ENCODE peak calls at places on chromosomes 11 and 22, in seven cellular contexts. One of them, this sample, is unnamed.
A peak's percentile ranks its signal among the peaks of the same experiment; 100 is the strongest.

GRCh38 chr11:87223816-87224215 is 186.1 kb downstream of the TMEM135 start:
- DNase-seq in IMR-90: peak; percentile 8
- DNase-seq in neural progenitor cell: no peak
- DNase-seq in K562: no peak
- DNase-seq in OCI-LY7: no peak
- DNase-seq in mammary epithelial cell: no peak
- DNase-seq in HCT116: no peak
- DNase-seq in this sample: no peak

GRCh38 chr11:121898913-121899312 is 217.1 kb downstream of the BLID start:
- DNase-seq in K562: no peak
- DNase-seq in IMR-90: peak; percentile 56
- DNase-seq in mammary epithelial cell: no peak
- DNase-seq in OCI-LY7: no peak
- DNase-seq in HCT116: no peak
- DNase-seq in neural progenitor cell: no peak
- DNase-seq in this sample: no peak

GRCh38 chr11:10514713-10515112 is 26.3 kb downstream of the RNF141 start:
- DNase-seq in HCT116: no peak
- DNase-seq in OCI-LY7: no peak
- DNase-seq in neural progenitor cell: no peak
- DNase-seq in IMR-90: peak; percentile 14
- DNase-seq in K562: no peak
- DNase-seq in mammary epithelial cell: no peak
- DNase-seq in this sample: no peak

GRCh38 chr11:112453601-112454577 is 193.2 kb upstream of the PLET1 start:
- DNase-seq in OCI-LY7: peak; percentile 17
- DNase-seq in K562: peak; percentile 82
- DNase-seq in neural progenitor cell: peak; percentile 37
- DNase-seq in mammary epithelial cell: peak; percentile 20
- DNase-seq in IMR-90: peak; percentile 12
- DNase-seq in HCT116: peak; percentile 34
- DNase-seq in this sample: peak; percentile 18

GRCh38 chr22:20139391-20140106 is 7.9 kb downstream of the ZDHHC8 start:
- DNase-seq in K562: no peak
- DNase-seq in HCT116: no peak
- DNase-seq in neural progenitor cell: no peak
- DNase-seq in IMR-90: no peak
- DNase-seq in OCI-LY7: no peak
- DNase-seq in mammary epithelial cell: no peak
- DNase-seq in this sample: no peak

GRCh38 chr11:65927904-65928397 is 8.7 kb downstream of the DRAP1 start:
- DNase-seq in neural progenitor cell: no peak
- DNase-seq in K562: peak; percentile 15
- DNase-seq in IMR-90: no peak
- DNase-seq in mammary epithelial cell: no peak
- DNase-seq in OCI-LY7: peak; percentile 46
- DNase-seq in HCT116: no peak
- DNase-seq in this sample: peak; percentile 94

GRCh38 chr11:75571625-75572024 is 9.6 kb downstream of the SERPINH1 start:
- DNase-seq in HCT116: no peak
- DNase-seq in mammary epithelial cell: no peak
- DNase-seq in OCI-LY7: no peak
- DNase-seq in IMR-90: no peak
- DNase-seq in K562: no peak
- DNase-seq in neural progenitor cell: no peak
- DNase-seq in this sample: no peak

GRCh38 chr11:129365816-129366215 is 9.8 kb upstream of the BARX2 start:
- DNase-seq in HCT116: peak; percentile 51
- DNase-seq in neural progenitor cell: no peak
- DNase-seq in OCI-LY7: no peak
- DNase-seq in K562: no peak
- DNase-seq in mammary epithelial cell: peak; percentile 66
- DNase-seq in IMR-90: no peak
- DNase-seq in this sample: no peak

GRCh38 chr22:40043086-40043485 is 48.3 kb downstream of the FAM83F start:
- DNase-seq in K562: no peak
- DNase-seq in HCT116: no peak
- DNase-seq in IMR-90: no peak
- DNase-seq in mammary epithelial cell: peak; percentile 41
- DNase-seq in OCI-LY7: no peak
- DNase-seq in neural progenitor cell: no peak
- DNase-seq in this sample: no peak

GRCh38 chr22:39699631-39700348 is 129.2 kb downstream of the CACNA1I start:
- DNase-seq in neural progenitor cell: peak; percentile 82
- DNase-seq in IMR-90: no peak
- DNase-seq in HCT116: no peak
- DNase-seq in mammary epithelial cell: no peak
- DNase-seq in K562: no peak
- DNase-seq in OCI-LY7: no peak
- DNase-seq in this sample: no peak

GRCh38 chr22:27726726-27727449 is 74.7 kb downstream of the MN1 start:
- DNase-seq in K562: peak; percentile 84
- DNase-seq in HCT116: no peak
- DNase-seq in IMR-90: peak; percentile 34
- DNase-seq in neural progenitor cell: no peak
- DNase-seq in mammary epithelial cell: no peak
- DNase-seq in OCI-LY7: no peak
- DNase-seq in this sample: no peak

GRCh38 chr11:134607963-134608750 is 196.1 kb upstream of the B3GAT1 start:
- DNase-seq in neural progenitor cell: no peak
- DNase-seq in HCT116: no peak
- DNase-seq in K562: no peak
- DNase-seq in mammary epithelial cell: no peak
- DNase-seq in IMR-90: no peak
- DNase-seq in OCI-LY7: no peak
- DNase-seq in this sample: no peak

GRCh38 chr22:26995222-26995621 is 337.8 kb downstream of the MIAT start:
- DNase-seq in K562: no peak
- DNase-seq in HCT116: no peak
- DNase-seq in mammary epithelial cell: no peak
- DNase-seq in OCI-LY7: no peak
- DNase-seq in neural progenitor cell: no peak
- DNase-seq in IMR-90: no peak
- DNase-seq in this sample: no peak

GRCh38 chr11:122120096-122120495 is 4.1 kb upstream of the BLID start:
- DNase-seq in IMR-90: no peak
- DNase-seq in HCT116: no peak
- DNase-seq in OCI-LY7: no peak
- DNase-seq in mammary epithelial cell: no peak
- DNase-seq in K562: no peak
- DNase-seq in neural progenitor cell: no peak
- DNase-seq in this sample: no peak

GRCh38 chr11:126496576-126497403 is 141.3 kb downstream of the ST3GAL4 start:
- DNase-seq in HCT116: no peak
- DNase-seq in neural progenitor cell: no peak
- DNase-seq in OCI-LY7: no peak
- DNase-seq in mammary epithelial cell: no peak
- DNase-seq in K562: no peak
- DNase-seq in IMR-90: no peak
- DNase-seq in this sample: no peak

GRCh38 chr11:124745835-124746620 is 6.0 kb downstream of the VSIG2 start:
- DNase-seq in mammary epithelial cell: no peak
- DNase-seq in IMR-90: no peak
- DNase-seq in OCI-LY7: peak; percentile 56
- DNase-seq in HCT116: no peak
- DNase-seq in K562: no peak
- DNase-seq in neural progenitor cell: peak; percentile 50
- DNase-seq in this sample: peak; percentile 62

GRCh38 chr11:118672865-118673264 is 6.6 kb downstream of the TREH start:
- DNase-seq in IMR-90: no peak
- DNase-seq in K562: peak; percentile 34
- DNase-seq in neural progenitor cell: no peak
- DNase-seq in HCT116: no peak
- DNase-seq in OCI-LY7: no peak
- DNase-seq in mammary epithelial cell: no peak
- DNase-seq in this sample: no peak

GRCh38 chr11:106420048-106420665 is 342.7 kb downstream of the AASDHPPT start:
- DNase-seq in neural progenitor cell: no peak
- DNase-seq in mammary epithelial cell: no peak
- DNase-seq in K562: no peak
- DNase-seq in HCT116: no peak
- DNase-seq in IMR-90: no peak
- DNase-seq in OCI-LY7: no peak
- DNase-seq in this sample: no peak

GRCh38 chr11:62560566-62561103 is 13.1 kb downstream of the EEF1G start:
- DNase-seq in OCI-LY7: peak; percentile 47
- DNase-seq in HCT116: peak; percentile 92
- DNase-seq in IMR-90: peak; percentile 98
- DNase-seq in neural progenitor cell: peak; percentile 91
- DNase-seq in mammary epithelial cell: peak; percentile 97
- DNase-seq in K562: peak; percentile 74
- DNase-seq in this sample: peak; percentile 63

GRCh38 chr11:109946322-109946846 is 146.8 kb upstream of the ZC3H12C start:
- DNase-seq in IMR-90: peak; percentile 97
- DNase-seq in OCI-LY7: peak; percentile 87
- DNase-seq in neural progenitor cell: peak; percentile 86
- DNase-seq in K562: peak; percentile 59
- DNase-seq in mammary epithelial cell: peak; percentile 87
- DNase-seq in HCT116: peak; percentile 91
- DNase-seq in this sample: peak; percentile 87

GRCh38 chr11:22432331-22433065 is 94.3 kb downstream of the SLC17A6 start:
- DNase-seq in OCI-LY7: no peak
- DNase-seq in IMR-90: peak; percentile 24
- DNase-seq in HCT116: no peak
- DNase-seq in mammary epithelial cell: no peak
- DNase-seq in neural progenitor cell: peak; percentile 32
- DNase-seq in K562: no peak
- DNase-seq in this sample: no peak

GRCh38 chr11:4466168-4466891 is 16.1 kb upstream of the OR52K1 start:
- DNase-seq in OCI-LY7: no peak
- DNase-seq in IMR-90: no peak
- DNase-seq in mammary epithelial cell: no peak
- DNase-seq in K562: no peak
- DNase-seq in HCT116: no peak
- DNase-seq in neural progenitor cell: peak; percentile 19
- DNase-seq in this sample: no peak

GRCh38 chr11:35621620-35622019 is 3.4 kb downstream of the FJX1 start:
- DNase-seq in IMR-90: no peak
- DNase-seq in HCT116: no peak
- DNase-seq in OCI-LY7: no peak
- DNase-seq in mammary epithelial cell: no peak
- DNase-seq in K562: no peak
- DNase-seq in neural progenitor cell: no peak
- DNase-seq in this sample: no peak

GRCh38 chr11:107969219-107969618 is 39.5 kb upstream of the CUL5 start:
- DNase-seq in HCT116: peak; percentile 7
- DNase-seq in IMR-90: no peak
- DNase-seq in mammary epithelial cell: no peak
- DNase-seq in neural progenitor cell: no peak
- DNase-seq in OCI-LY7: no peak
- DNase-seq in K562: peak; percentile 40
- DNase-seq in this sample: no peak
- TF ChIP-seq CTCF in HCT116: no peak
- TF ChIP-seq CTCF in IMR-90: no peak
- TF ChIP-seq CTCF in mammary epithelial cell: no peak
- TF ChIP-seq CTCF in neural progenitor cell: peak; percentile 29
- TF ChIP-seq CTCF in OCI-LY7: no peak
- TF ChIP-seq CTCF in K562: no peak
- TF ChIP-seq CTCF in this sample: no peak

DNA sequence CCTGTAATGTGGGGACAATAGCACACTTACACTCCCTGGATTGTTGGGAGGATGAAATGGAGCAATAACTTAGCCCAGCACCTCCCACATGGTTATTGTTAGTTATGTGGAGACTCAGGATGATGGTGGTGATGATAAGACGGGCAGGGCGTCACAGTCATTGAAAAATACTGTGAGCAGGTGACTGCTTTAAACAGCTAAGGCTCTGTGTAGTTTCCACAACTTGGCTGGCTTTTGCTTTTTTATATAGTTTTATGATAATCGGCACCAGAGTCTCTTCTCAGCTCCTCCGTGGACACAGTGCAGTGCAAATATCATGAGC is 155.1 kb downstream of the ADAMTS15 start:
- DNase-seq in neural progenitor cell: no peak
- DNase-seq in IMR-90: no peak
- DNase-seq in HCT116: no peak
- DNase-seq in mammary epithelial cell: no peak
- DNase-seq in OCI-LY7: no peak
- DNase-seq in K562: no peak
- DNase-seq in this sample: no peak
- H3K4me1 ChIP-seq in neural progenitor cell: peaks cover 9% of the 10 kb centered on the region
- H3K4me1 ChIP-seq in IMR-90: peaks cover 22% of the 10 kb centered on the region
- H3K4me1 ChIP-seq in HCT116: no peaks in the 10 kb centered on the region
- H3K4me1 ChIP-seq in mammary epithelial cell: no peaks in the 10 kb centered on the region
- H3K4me1 ChIP-seq in OCI-LY7: no peaks in the 10 kb centered on the region
- H3K4me1 ChIP-seq in K562: no peaks in the 10 kb centered on the region
- H3K4me1 ChIP-seq in this sample: peaks cover 2% of the 10 kb centered on the region

GRCh38 chr22:42270512-42271190 is at the start of gene TCF20:
- DNase-seq in K562: peak; percentile 83
- DNase-seq in mammary epithelial cell: peak; percentile 70
- DNase-seq in HCT116: peak; percentile 10
- DNase-seq in OCI-LY7: peak; percentile 89
- DNase-seq in neural progenitor cell: peak; percentile 92
- DNase-seq in IMR-90: peak; percentile 62
- DNase-seq in this sample: peak; percentile 83
- H2AFZ ChIP-seq in K562: peak within 1 kb of the TSS; percentile 83
- H2AFZ ChIP-seq in mammary epithelial cell: peak within 1 kb of the TSS; percentile 86
- H2AFZ ChIP-seq in HCT116: no peak within 1 kb of the TSS
- H2AFZ ChIP-seq in OCI-LY7: peak within 1 kb of the TSS; percentile 4
- H2AFZ ChIP-seq in neural progenitor cell: no peak within 1 kb of the TSS
- H2AFZ ChIP-seq in IMR-90: peak within 1 kb of the TSS; percentile 97
- H2AFZ ChIP-seq in this sample: peak within 1 kb of the TSS; percentile 76

GRCh38 chr11:95379460-95379859 is 148.5 kb upstream of the SESN3 start:
- DNase-seq in HCT116: no peak
- DNase-seq in neural progenitor cell: no peak
- DNase-seq in IMR-90: no peak
- DNase-seq in K562: no peak
- DNase-seq in OCI-LY7: no peak
- DNase-seq in mammary epithelial cell: no peak
- DNase-seq in this sample: no peak
- TF ChIP-seq CTCF in HCT116: no peak
- TF ChIP-seq CTCF in neural progenitor cell: no peak
- TF ChIP-seq CTCF in IMR-90: no peak
- TF ChIP-seq CTCF in K562: no peak
- TF ChIP-seq CTCF in OCI-LY7: no peak
- TF ChIP-seq CTCF in mammary epithelial cell: no peak
- TF ChIP-seq CTCF in this sample: no peak